ENCODE peak calls at places on chromosomes 2 and 18, in six cellular contexts. Y is Caco-2, C is body of pancreas, V is psoas muscle, W is mesenchymal stem cell, Z is pancreas. P is an unnamed sample. For H3K4me1 and H3K9me3, the result is how much of the 10 kb centered on the place peaks cover.

GRCh38 chr2:177906041-177906718 is 166.4 kb downstream of the PDE11A start:
- DNase-seq in Y (peak), C (peak), V (peak), W (peak), Z (peak), P (peak)

GRCh38 chr2:9199716-9200633 is 6.6 kb upstream of the ASAP2 start:
- DNase-seq in Y (no peak), C (no peak), V (no peak), W (peak), Z (no peak), P (no peak)

GRCh38 chr2:65231892-65232477 is 4.4 kb downstream of the ACTR2 start:
- DNase-seq in Y (no peak), C (no peak), V (no peak), W (peak), Z (no peak), P (no peak)

GRCh38 chr2:71950256-71951066 is 197.2 kb downstream of the CYP26B1 start:
- DNase-seq in Y (no peak), C (peak), V (peak), W (peak), Z (no peak), P (no peak)

GRCh38 chr2:9945596-9945995 is 5.9 kb upstream of the GRHL1 start:
- DNase-seq in Y (no peak), C (no peak), V (no peak), W (peak), Z (no peak), P (no peak)

GRCh38 chr2:126317797-126318431 is 338.0 kb upstream of the GYPC start:
- DNase-seq in Y (no peak), C (no peak), V (no peak), W (peak), Z (no peak), P (no peak)

GRCh38 chr18:49997468-49998045 is 184.2 kb upstream of the ACAA2 start:
- DNase-seq in Y (no peak), C (no peak), V (no peak), W (no peak), Z (no peak), P (no peak)

GRCh38 chr2:14425869-14426268 is 206.6 kb upstream of the LRATD1 start:
- DNase-seq in Y (no peak), C (no peak), V (no peak), W (no peak), Z (no peak), P (no peak)

GRCh38 chr2:127064642-127065250 is 42.2 kb downstream of the BIN1 start:
- DNase-seq in Y (peak), C (peak), V (peak), W (peak), Z (peak), P (no peak)

GRCh38 chr2:10451819-10452218 is 3.7 kb upstream of the ODC1 start:
- DNase-seq in Y (no peak), C (no peak), V (no peak), W (no peak), Z (no peak), P (no peak)

GRCh38 chr2:25714740-25715139 is 41.4 kb upstream of the DTNB start:
- DNase-seq in Y (peak), C (no peak), V (no peak), W (no peak), Z (no peak), P (no peak)

GRCh38 chr2:106995560-106995959 is 109.6 kb upstream of the ST6GAL2 start:
- DNase-seq in Y (no peak), C (no peak), V (no peak), W (peak), Z (no peak), P (no peak)

GRCh38 chr2:64730551-64731305 is 77.0 kb upstream of the SERTAD2 start:
- DNase-seq in Y (no peak), C (peak), V (peak), W (peak), Z (peak), P (peak)

GRCh38 chr2:220574038-220574437 is 946.6 kb downstream of the SLC4A3 start:
- DNase-seq in Y (no peak), C (no peak), V (no peak), W (no peak), Z (no peak), P (no peak)

GRCh38 chr2:96344011-96344410 is 8.4 kb downstream of the NCAPH start:
- DNase-seq in Y (no peak), C (no peak), V (no peak), W (peak), Z (no peak), P (no peak)

GRCh38 chr18:8730080-8730827 is 24.9 kb downstream of the MTCL1 start:
- DNase-seq in Y (peak), C (peak), V (peak), W (peak), Z (no peak), P (no peak)

GRCh38 chr18:48820483-48821250 is 130.1 kb downstream of the SMAD7 start:
- DNase-seq in Y (no peak), C (no peak), V (no peak), W (no peak), Z (peak), P (peak)

GRCh38 chr18:66138642-66139041 is 387.8 kb downstream of the CDH7 start:
- DNase-seq in Y (no peak), C (no peak), V (no peak), W (no peak), Z (no peak), P (no peak)

DNA sequence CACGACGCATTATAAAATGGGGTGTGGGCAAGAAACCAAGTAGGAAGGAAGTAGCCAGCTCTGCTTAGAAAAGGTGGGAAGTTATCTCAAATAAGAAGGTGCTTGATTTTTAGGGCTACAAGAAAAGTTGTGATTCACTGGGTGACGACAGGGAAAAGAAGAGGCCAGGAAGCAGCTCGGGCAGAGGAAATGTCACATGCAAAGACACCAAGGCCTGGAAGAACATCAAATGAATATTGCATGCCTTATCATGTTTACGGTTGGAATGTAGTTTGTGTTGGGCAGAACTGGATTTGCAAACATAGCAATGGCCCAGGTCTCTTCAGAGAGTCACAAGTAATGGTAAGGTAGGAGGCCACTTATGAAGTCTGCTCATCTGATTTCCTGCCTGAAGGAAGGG is 610.6 kb downstream of the IRS1 start:
- DNase-seq in Y (no peak), C (no peak), V (no peak), W (no peak), Z (no peak), P (no peak)
- H3K4me1 ChIP-seq in Y (under half), C (under half), V (under half), W (under half), Z (under half), P (under half)

GRCh38 chr18:71939483-71939882 is 604.7 kb downstream of the CBLN2 start:
- DNase-seq in Y (no peak), C (no peak), V (no peak), W (no peak), Z (no peak), P (no peak)
- H3K9me3 ChIP-seq in Y (under half), C (under half), V (under half), W (under half), Z (under half), P (under half)

GRCh38 chr18:51137891-51138290 is 59.6 kb downstream of the MEX3C start:
- DNase-seq in Y (peak), C (no peak), V (no peak), W (no peak), Z (no peak), P (peak)

GRCh38 chr18:51135795-51136194 is 61.7 kb downstream of the MEX3C start:
- DNase-seq in Y (peak), C (no peak), V (no peak), W (no peak), Z (no peak), P (peak)

GRCh38 chr18:51135361-51135760 is 62.1 kb downstream of the MEX3C start:
- DNase-seq in Y (no peak), C (no peak), V (no peak), W (peak), Z (no peak), P (no peak)

GRCh38 chr18:51138936-51139335 is 58.5 kb downstream of the MEX3C start:
- DNase-seq in Y (no peak), C (no peak), V (no peak), W (no peak), Z (no peak), P (no peak)

GRCh38 chr18:51137051-51137729 is 60.3 kb downstream of the MEX3C start:
- DNase-seq in Y (no peak), C (no peak), V (no peak), W (no peak), Z (no peak), P (no peak)
- H3K4me1 ChIP-seq in Y (under half), C (under half), V (under half), W (under half), Z (under half), P (under half)

GRCh38 chr18:14976736-14977430 is 228.9 kb downstream of the ANKRD30B start:
- DNase-seq in Y (no peak), C (no peak), V (no peak), W (no peak), Z (no peak), P (peak)

GRCh38 chr18:14974088-14974487 is 226.1 kb downstream of the ANKRD30B start:
- DNase-seq in Y (no peak), C (no peak), V (no peak), W (no peak), Z (no peak), P (no peak)

GRCh38 chr18:14978191-14978590 is 230.2 kb downstream of the ANKRD30B start:
- DNase-seq in Y (no peak), C (no peak), V (no peak), W (no peak), Z (no peak), P (no peak)

GRCh38 chr18:14974576-14974975 is 226.6 kb downstream of the ANKRD30B start:
- DNase-seq in Y (no peak), C (no peak), V (no peak), W (no peak), Z (no peak), P (no peak)

DNA sequence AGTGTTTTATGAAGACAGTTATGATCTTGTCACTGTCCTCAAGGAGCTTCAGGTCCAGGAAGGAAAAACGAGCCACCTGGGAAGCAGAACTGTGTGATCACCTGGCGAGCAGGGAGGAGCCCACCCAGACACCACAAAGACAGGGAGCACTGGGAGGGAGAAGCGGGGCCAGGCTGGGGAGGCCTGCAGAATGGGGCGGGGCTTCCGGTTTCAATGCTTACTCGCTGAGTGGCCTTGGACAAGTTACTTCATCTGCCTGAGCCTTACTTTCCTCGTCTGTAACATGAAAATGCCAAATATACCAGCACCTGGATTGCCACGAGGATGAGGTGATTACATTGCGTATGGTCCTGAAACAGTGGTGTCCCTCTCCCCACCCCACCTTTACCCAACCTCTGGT is 227.5 kb downstream of the ANKRD30B start:
- DNase-seq in Y (no peak), C (no peak), V (no peak), W (no peak), Z (no peak), P (no peak)
- H3K9me3 ChIP-seq in Y (under half), C (under half), V (under half), W (under half), Z (under half), P (under half)

GRCh38 chr2:2597712-2598111 is 266.6 kb upstream of the MYT1L start:
- DNase-seq in Y (no peak), C (no peak), V (no peak), W (no peak), Z (no peak), P (no peak)

GRCh38 chr2:2599441-2599840 is 268.4 kb upstream of the MYT1L start:
- DNase-seq in Y (no peak), C (no peak), V (no peak), W (no peak), Z (no peak), P (no peak)

DNA sequence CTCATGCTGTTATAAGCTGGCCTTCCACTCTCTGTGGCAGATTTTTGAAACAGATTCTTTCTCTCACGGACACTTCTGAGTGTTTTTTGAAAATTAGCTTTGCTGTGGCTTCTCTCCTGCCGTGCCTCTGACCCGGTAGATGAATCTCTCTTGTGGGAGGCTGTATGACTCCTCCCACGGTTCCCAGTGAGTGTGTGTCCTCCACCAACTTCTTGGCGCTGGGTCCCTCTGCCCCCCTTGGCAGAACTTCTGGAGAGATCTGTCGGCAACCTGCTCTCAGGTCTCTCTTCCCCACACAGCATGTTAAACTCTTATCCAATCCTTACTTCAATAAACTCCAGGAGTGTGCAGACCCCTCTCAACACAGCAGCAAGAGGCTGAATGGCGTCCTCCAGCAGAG is 269.4 kb upstream of the MYT1L start:
- DNase-seq in Y (no peak), C (no peak), V (no peak), W (no peak), Z (no peak), P (no peak)
- H3K4me1 ChIP-seq in Y (under half), C (under half), V (under half), W (under half), Z (under half), P (under half)

GRCh38 chr18:78658531-78658930 is 321.1 kb upstream of the SALL3 start:
- DNase-seq in Y (no peak), C (no peak), V (no peak), W (no peak), Z (no peak), P (no peak)

GRCh38 chr18:78660311-78660710 is 319.3 kb upstream of the SALL3 start:
- DNase-seq in Y (no peak), C (no peak), V (no peak), W (no peak), Z (no peak), P (no peak)

GRCh38 chr18:78661316-78661715 is 318.3 kb upstream of the SALL3 start:
- DNase-seq in Y (no peak), C (no peak), V (no peak), W (no peak), Z (no peak), P (no peak)

GRCh38 chr18:78659748-78660147 is 319.9 kb upstream of the SALL3 start:
- DNase-seq in Y (no peak), C (peak), V (no peak), W (no peak), Z (no peak), P (peak)

DNA sequence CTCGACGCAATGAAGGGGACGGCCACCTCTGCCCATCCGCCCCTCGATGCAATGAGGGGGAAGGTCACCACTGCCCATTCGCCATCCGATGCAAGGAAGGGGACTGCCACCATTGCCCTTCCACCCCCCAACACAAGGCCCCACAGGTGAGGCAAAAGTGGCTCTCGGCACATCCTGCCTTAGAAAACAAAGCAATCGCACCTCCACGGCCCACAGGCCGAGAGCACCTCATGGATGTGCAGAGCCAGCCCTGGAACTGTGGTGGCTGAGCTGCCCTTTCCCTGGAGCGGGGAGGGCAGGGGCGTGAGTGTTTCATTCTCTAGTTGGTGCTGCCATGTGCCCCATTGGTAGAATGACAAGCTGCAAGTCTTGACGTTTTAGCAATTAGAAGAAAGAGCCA is 320.6 kb upstream of the SALL3 start:
- DNase-seq in Y (no peak), C (no peak), V (no peak), W (no peak), Z (no peak), P (no peak)
- H3K9me3 ChIP-seq in Y (under half), C (under half), V (under half), W (under half), Z (under half), P (under half)